ENCODE peak calls at places on chromosomes 7 and 10, in eight cellular contexts. N is breast epithelium, Z is suprapubic skin, E is GM23248, L is prostate gland, P is HL-60, D is IMR-90, C is thyroid gland. S is an unnamed sample.

GRCh38 chr10:31426425-31426824 is 107.4 kb downstream of the ZEB1 start:
- DNase-seq in E (peak; percentile 79), P (no peak), Z (no peak), D (peak; percentile 94), L (no peak), C (no peak), N (no peak), S (peak; percentile 90)

GRCh38 chr10:123833170-123833850 is 58.3 kb downstream of the CPXM2 start:
- DNase-seq in P (no peak), D (no peak), E (no peak), L (no peak), N (no peak), C (no peak), Z (no peak), S (no peak)

GRCh38 chr7:116569737-116570136 is 44.9 kb downstream of the CAV1 start:
- DNase-seq in E (peak; percentile 95), L (no peak), D (peak; percentile 93), N (no peak), P (no peak), C (no peak), Z (no peak), S (peak; percentile 68)

GRCh38 chr10:69389827-69390490 is 26.8 kb downstream of the TACR2 start:
- DNase-seq in E (peak; percentile 45), N (no peak), P (no peak), D (peak; percentile 26), C (peak; percentile 87), Z (no peak), L (peak; percentile 54), S (peak; percentile 88)

GRCh38 chr7:40077849-40078248 is 56.6 kb downstream of the MPLKIP start:
- DNase-seq in P (peak; percentile 79), Z (no peak), N (no peak), L (no peak), C (no peak), E (no peak), D (peak; percentile 54), S (peak; percentile 83)

GRCh38 chr7:117993377-117994003 is 120.2 kb upstream of the CTTNBP2 start:
- DNase-seq in P (peak; percentile 3), D (peak; percentile 39), C (peak; percentile 47), E (peak; percentile 21), N (no peak), L (no peak), Z (no peak), S (peak; percentile 1)

GRCh38 chr10:97687785-97688781 is 1.0 kb upstream of the AVPI1 start:
- DNase-seq in N (no peak), L (no peak), E (peak; percentile 87), D (peak; percentile 93), C (peak; percentile 18), Z (no peak), P (no peak), S (no peak)

GRCh38 chr10:116589911-116590310 is 848 bp upstream of the PNLIPRP1 start:
- DNase-seq in N (no peak), Z (no peak), E (no peak), C (no peak), P (no peak), D (no peak), L (no peak), S (no peak)

GRCh38 chr10:104120903-104121484 is 977 bp upstream of the SFR1 start:
- DNase-seq in D (peak; percentile 96), P (peak; percentile 73), Z (peak; percentile 97), C (peak; percentile 92), N (peak; percentile 94), E (peak; percentile 99), L (peak; percentile 95), S (peak; percentile 85)

GRCh38 chr10:93515963-93516450 is 19.6 kb downstream of the CEP55 start:
- DNase-seq in Z (no peak), C (no peak), L (no peak), D (no peak), N (no peak), P (no peak), E (peak; percentile 24), S (peak; percentile 15)

GRCh38 chr10:93514496-93514895 is 18.1 kb downstream of the CEP55 start:
- DNase-seq in L (no peak), P (no peak), D (peak; percentile 20), Z (no peak), C (no peak), N (no peak), E (no peak), S (no peak)

GRCh38 chr10:93512565-93512964 is 16.2 kb downstream of the CEP55 start:
- DNase-seq in D (peak; percentile 91), E (peak; percentile 81), C (no peak), Z (no peak), N (no peak), L (no peak), P (no peak), S (no peak)

GRCh38 chr10:93515071-93515962 is 18.9 kb downstream of the CEP55 start:
- DNase-seq in Z (no peak), P (no peak), L (no peak), D (no peak), E (peak; percentile 81), N (no peak), C (no peak), S (no peak)

GRCh38 chr10:93513091-93513490 is 16.7 kb downstream of the CEP55 start:
- DNase-seq in C (no peak), P (no peak), L (no peak), Z (no peak), E (no peak), D (no peak), N (no peak), S (no peak)
- H3K27ac ChIP-seq in C (no peak overlapping the region), P (no peak overlapping the region), L (no peak overlapping the region), Z (no peak overlapping the region), E (peak overlapping the region; percentile 41), D (no peak overlapping the region), N (no peak overlapping the region), S (no peak overlapping the region)

GRCh38 chr10:110307805-110308204 is 3.1 kb upstream of the SMNDC1 start:
- DNase-seq in D (no peak), L (no peak), E (peak; percentile 26), P (no peak), Z (no peak), C (no peak), N (no peak), S (peak; percentile 40)

GRCh38 chr10:110304780-110305421 is at the start of gene SMNDC1:
- DNase-seq in N (peak; percentile 98), C (peak; percentile 98), Z (peak; percentile 99), E (peak; percentile 100), L (peak; percentile 99), D (peak; percentile 97), P (peak; percentile 94), S (peak; percentile 99)

GRCh38 chr10:110304394-110304779 is 333 bp downstream of the SMNDC1 start:
- DNase-seq in C (peak; percentile 36), L (peak; percentile 6), P (no peak), Z (no peak), D (no peak), E (peak; percentile 75), N (peak; percentile 53), S (peak; percentile 33)

GRCh38 chr10:110306452-110306768 is 1.7 kb upstream of the SMNDC1 start:
- DNase-seq in L (no peak), C (no peak), D (no peak), E (no peak), P (no peak), N (no peak), Z (no peak), S (no peak)

DNA sequence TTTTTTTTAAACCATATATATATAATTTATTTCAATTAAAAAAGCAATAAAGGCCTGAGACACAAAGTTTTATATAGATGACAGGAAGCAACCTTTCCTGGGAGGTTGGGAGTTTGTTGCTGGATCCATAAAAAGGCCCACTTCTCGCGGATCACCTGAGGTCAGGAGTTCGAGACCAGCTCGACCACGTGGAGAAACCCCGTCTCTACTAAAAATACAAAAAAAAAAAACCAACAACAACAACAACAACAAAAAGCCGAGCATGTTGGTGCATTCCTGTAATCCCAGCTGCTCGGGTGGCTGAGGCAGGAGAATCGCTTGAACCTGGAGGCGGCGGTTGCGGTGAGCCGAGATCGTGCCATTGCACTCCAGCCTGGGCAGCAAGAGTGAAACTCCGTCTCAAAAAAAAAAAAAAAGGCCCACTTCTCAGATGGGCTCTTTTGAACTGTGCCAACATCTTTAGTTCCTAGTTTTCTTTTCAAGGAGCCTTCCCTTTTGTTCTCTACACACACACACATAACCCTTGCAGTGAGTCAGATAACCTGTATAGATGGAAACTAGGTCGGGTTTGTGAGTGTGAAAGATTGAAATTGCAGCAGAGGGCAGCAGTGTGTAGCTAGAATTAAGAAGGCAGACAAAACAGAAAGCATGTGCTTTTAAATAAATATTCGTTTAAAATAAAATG is 1.2 kb upstream of the SMNDC1 start:
- DNase-seq in P (peak; percentile 66), Z (no peak), N (no peak), D (peak; percentile 95), C (peak; percentile 30), L (peak; percentile 38), E (peak; percentile 94), S (peak; percentile 89)
- H3K27ac ChIP-seq in P (peak overlapping the region; percentile 78), Z (peak overlapping the region; percentile 96), N (peak overlapping the region; percentile 7), D (no peak overlapping the region), C (peak overlapping the region; percentile 97), L (peak overlapping the region; percentile 88), E (peak overlapping the region; percentile 84), S (peak overlapping the region; percentile 99)

GRCh38 chr7:98171449-98171848 is 39.8 kb upstream of the BHLHA15 start:
- DNase-seq in N (no peak), P (no peak), Z (peak; percentile 43), C (no peak), L (no peak), E (no peak), D (no peak), S (no peak)
- H3K27ac ChIP-seq in N (no peak overlapping the region), P (no peak overlapping the region), Z (no peak overlapping the region), C (no peak overlapping the region), L (no peak overlapping the region), E (no peak overlapping the region), D (no peak overlapping the region), S (no peak overlapping the region)

DNA sequence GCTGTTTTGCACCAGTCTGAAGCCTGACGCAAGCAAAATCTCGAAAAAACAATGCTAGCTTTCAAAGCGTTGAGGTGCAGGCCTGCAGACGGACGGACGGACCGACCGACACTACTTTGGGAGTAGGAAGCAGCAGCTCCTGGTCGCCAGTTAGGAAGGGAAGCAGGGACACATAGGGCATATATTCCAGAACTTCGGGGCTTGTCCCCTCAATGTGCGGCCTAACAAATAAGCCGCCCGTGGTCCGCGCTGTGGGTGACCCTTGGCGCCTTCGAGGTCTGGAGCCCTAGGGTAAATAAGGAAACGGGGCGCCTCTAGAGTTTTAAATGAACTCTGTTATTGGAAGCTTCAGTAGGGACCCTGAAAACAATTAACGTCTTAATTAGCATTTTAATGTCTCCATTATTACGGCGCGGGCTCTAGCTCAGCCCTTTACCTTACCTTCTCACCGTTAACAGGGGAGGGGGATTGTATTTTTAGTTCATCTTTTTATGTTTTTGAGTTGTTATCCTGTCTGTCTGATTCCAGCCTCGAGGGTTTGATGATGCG is 1.4 kb downstream of the HHEX start:
- DNase-seq in E (no peak), P (peak; percentile 51), D (no peak), L (no peak), C (peak; percentile 32), Z (no peak), N (no peak), S (no peak)
- H3K27ac ChIP-seq in E (no peak overlapping the region), P (peak overlapping the region; percentile 97), D (no peak overlapping the region), L (no peak overlapping the region), C (peak overlapping the region; percentile 99), Z (peak overlapping the region; percentile 73), N (peak overlapping the region; percentile 74), S (no peak overlapping the region)

S was measured in cardiac muscle cell.